ENCODE peak calls at places on chromosomes 4 and X, in four cellular contexts. E, O, F and V are unnamed samples.

GRCh38 chr4:106986486-106986885 is 49.6 kb downstream of the DKK2 start:
- DNase-seq in F (no peak), O (no peak), E (no peak), V (no peak)

GRCh38 chr4:76308548-76308947 is 2.0 kb downstream of the STBD1 start:
- DNase-seq in E (no peak), F (no peak), O (peak; percentile 78), V (no peak)

GRCh38 chr4:2924765-2925301 is 38.4 kb downstream of the NOP14 start:
- DNase-seq in F (no peak), O (peak; percentile 23), E (no peak), V (no peak)

GRCh38 chr4:127844605-127845116 is 36.0 kb upstream of the PLK4 start:
- DNase-seq in E (no peak), F (no peak), O (no peak), V (no peak)

GRCh38 chrX:136130931-136131843 is 16.1 kb upstream of the FHL1 start:
- DNase-seq in O (no peak), E (peak; percentile 39), F (no peak), V (no peak)

GRCh38 chr4:78298618-78299017 is 241.5 kb downstream of the FRAS1 start:
- DNase-seq in O (no peak), E (no peak), F (no peak), V (no peak)

GRCh38 chrX:43785930-43786591 is 96.2 kb downstream of the MAOB start:
- DNase-seq in E (no peak), O (no peak), F (no peak), V (no peak)

GRCh38 chr4:155376387-155377268 is at the start of gene MAP9:
- DNase-seq in O (peak; percentile 91), E (no peak), F (peak; percentile 80), V (peak; percentile 72)

GRCh38 chrX:40297949-40298539 is 200.3 kb upstream of the BCOR start:
- DNase-seq in O (no peak), F (no peak), E (no peak), V (no peak)

GRCh38 chrX:68719904-68720614 is 72.6 kb downstream of the STARD8 start:
- DNase-seq in O (no peak), F (no peak), E (no peak), V (no peak)

GRCh38 chr4:131248314-131248713 is 1900.8 kb upstream of the PCDH10 start:
- DNase-seq in O (no peak), F (no peak), E (no peak), V (no peak)

GRCh38 chr4:48037117-48037462 is 20.5 kb downstream of the NIPAL1 start:
- DNase-seq in F (no peak), E (no peak), O (no peak), V (no peak)

GRCh38 chrX:8679572-8679971 is 52.4 kb downstream of the ANOS1 start:
- DNase-seq in O (no peak), E (no peak), F (no peak), V (no peak)

GRCh38 chr4:176400816-176401461 is 81.2 kb downstream of the SPCS3 start:
- DNase-seq in O (no peak), F (no peak), E (peak; percentile 43), V (no peak)

GRCh38 chr4:44760142-44760898 is 34.0 kb upstream of the GNPDA2 start:
- DNase-seq in O (no peak), F (no peak), E (peak; percentile 35), V (no peak)

GRCh38 chr4:80311130-80311529 is 24.4 kb upstream of the CFAP299 start:
- DNase-seq in E (no peak), F (no peak), O (no peak), V (no peak)

GRCh38 chr4:105751718-105752299 is 43.2 kb downstream of the GSTCD start:
- DNase-seq in O (no peak), E (no peak), F (no peak), V (no peak)

GRCh38 chrX:129600981-129601424 is 53.8 kb downstream of the APLN start:
- DNase-seq in F (no peak), O (no peak), E (peak; percentile 2), V (no peak)

GRCh38 chr4:14059006-14059405 is 431.5 kb upstream of the BOD1L1 start:
- DNase-seq in F (no peak), E (no peak), O (no peak), V (no peak)

GRCh38 chr4:42313872-42314271 is 83.4 kb upstream of the SHISA3 start:
- DNase-seq in E (no peak), O (no peak), F (no peak), V (no peak)

GRCh38 chr4:177051473-177052060 is 258.1 kb upstream of the NEIL3 start:
- DNase-seq in E (no peak), O (no peak), F (no peak), V (no peak)

GRCh38 chrX:69759921-69760625 is 144.2 kb downstream of the EDA start:
- DNase-seq in F (no peak), O (no peak), E (no peak), V (no peak)

GRCh38 chrX:102835504-102836146 is 101.4 kb upstream of the RAB40AL start:
- DNase-seq in O (no peak), E (no peak), F (no peak), V (no peak)

GRCh38 chrX:101079223-101079622 is 544 bp downstream of the TMEM35A start:
- DNase-seq in O (no peak), F (no peak), E (no peak), V (no peak)

GRCh38 chr4:137203601-137204000 is 328.7 kb downstream of the PCDH18 start:
- DNase-seq in O (no peak), F (no peak), E (no peak), V (no peak)

GRCh38 chrX:24563291-24564010 is 83.7 kb downstream of the PCYT1B start:
- DNase-seq in E (no peak), F (no peak), O (no peak), V (no peak)

GRCh38 chr4:80265571-80266266 is 745 bp upstream of the FGF5 start:
- DNase-seq in F (no peak), O (no peak), E (no peak), V (no peak)

GRCh38 chr4:97238956-97239698 is 904.1 kb downstream of the STPG2 start:
- DNase-seq in E (no peak), O (no peak), F (no peak), V (no peak)